ENCODE peak calls at places on chromosomes 16 and 17, in four cellular contexts. S is AG04449, L is IMR-90, Z is AG10803. H is an unnamed sample.

GRCh38 chr16:5653789-5654188 is 556.2 kb upstream of the EEF2KMT start:
- DNase-seq in S (no peak), L (no peak), Z (no peak), H (no peak)

GRCh38 chr16:57113042-57113453 is 20.7 kb downstream of the CPNE2 start:
- DNase-seq in S (no peak), L (peak; percentile 34), Z (peak; percentile 42), H (no peak)

GRCh38 chr16:50861926-50862325 is 120.0 kb downstream of the CYLD start:
- DNase-seq in S (peak; percentile 9), L (peak; percentile 81), Z (peak; percentile 21), H (peak; percentile 72)

GRCh38 chr17:38898812-38899348 is 26.5 kb upstream of the LASP1NB start:
- DNase-seq in S (no peak), L (no peak), Z (no peak), H (no peak)

GRCh38 chr17:17057057-17057551 is 14.8 kb downstream of the MPRIP start:
- DNase-seq in S (no peak), L (no peak), Z (no peak), H (no peak)

GRCh38 chr17:48162946-48163506 is 55.5 kb downstream of the SNX11 start:
- DNase-seq in S (no peak), L (no peak), Z (no peak), H (no peak)

GRCh38 chr16:79018952-79019506 is 581.5 kb downstream of the MAF start:
- DNase-seq in S (no peak), L (no peak), Z (no peak), H (no peak)

GRCh38 chr17:65850486-65850885 is 289.0 kb upstream of the AXIN2 start:
- DNase-seq in S (no peak), L (peak; percentile 29), Z (peak; percentile 84), H (no peak)

GRCh38 chr16:71645450-71645849 is 19.5 kb downstream of the MARVELD3 start:
- DNase-seq in S (no peak), L (peak; percentile 38), Z (peak; percentile 13), H (peak; percentile 13)

GRCh38 chr16:83733301-83733700 is 74.5 kb upstream of the HSBP1 start:
- DNase-seq in S (no peak), L (peak; percentile 68), Z (no peak), H (no peak)

GRCh38 chr17:33228548-33228947 is 64.5 kb downstream of the ASIC2 start:
- DNase-seq in S (no peak), L (no peak), Z (no peak), H (no peak)

GRCh38 chr17:70644093-70644492 is 474.8 kb downstream of the KCNJ2 start:
- DNase-seq in S (no peak), L (no peak), Z (no peak), H (no peak)

GRCh38 chr17:73976676-73977521 is 226.6 kb upstream of the RPL38 start:
- DNase-seq in S (no peak), L (no peak), Z (peak; percentile 15), H (no peak)

GRCh38 chr17:19014628-19015215 is 10.2 kb upstream of the FAM83G start:
- DNase-seq in S (no peak), L (no peak), Z (no peak), H (no peak)

GRCh38 chr17:82802141-82802540 is 37.7 kb downstream of the ZNF750 start:
- DNase-seq in S (no peak), L (peak; percentile 2), Z (no peak), H (no peak)

GRCh38 chr16:71709231-71709781 is 15.2 kb downstream of the PHLPP2 start:
- DNase-seq in S (peak; percentile 24), L (peak; percentile 32), Z (peak; percentile 92), H (no peak)

GRCh38 chr17:81386646-81387234 is 8.5 kb upstream of the BAHCC1 start:
- DNase-seq in S (no peak), L (no peak), Z (peak; percentile 20), H (no peak)

GRCh38 chr17:63537991-63538692 is 12.1 kb upstream of the DCAF7 start:
- DNase-seq in S (no peak), L (no peak), Z (peak; percentile 4), H (no peak)
- H3K4me3 ChIP-seq in S (no peak overlapping the region), L (peak overlapping the region; percentile 6), Z (no peak overlapping the region), H (peak overlapping the region; percentile 10)

DNA sequence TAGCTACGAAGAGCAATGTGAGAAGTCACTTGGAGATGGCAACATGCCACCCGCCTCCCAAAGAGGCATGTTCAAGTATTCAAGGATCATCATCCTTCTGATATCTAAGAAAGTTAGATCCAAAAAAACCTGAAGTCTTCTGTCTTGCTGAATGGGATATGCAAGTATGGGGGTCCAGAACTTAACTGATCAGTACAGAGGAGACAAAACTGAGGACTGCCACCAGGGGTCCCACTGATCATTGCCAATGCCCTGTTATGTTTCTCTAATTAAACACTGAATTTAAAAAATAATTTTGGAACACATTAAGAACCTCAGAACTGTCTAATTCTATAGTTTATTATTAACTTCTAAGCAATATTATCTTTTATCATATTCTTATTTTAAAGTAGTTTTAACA is 99.7 kb downstream of the CDH8 start:
- DNase-seq in S (no peak), L (no peak), Z (no peak), H (no peak)
- TF ChIP-seq CTCF in S (peak; percentile 6), L (no peak), Z (peak; percentile 7), H (peak; percentile 60)

DNA sequence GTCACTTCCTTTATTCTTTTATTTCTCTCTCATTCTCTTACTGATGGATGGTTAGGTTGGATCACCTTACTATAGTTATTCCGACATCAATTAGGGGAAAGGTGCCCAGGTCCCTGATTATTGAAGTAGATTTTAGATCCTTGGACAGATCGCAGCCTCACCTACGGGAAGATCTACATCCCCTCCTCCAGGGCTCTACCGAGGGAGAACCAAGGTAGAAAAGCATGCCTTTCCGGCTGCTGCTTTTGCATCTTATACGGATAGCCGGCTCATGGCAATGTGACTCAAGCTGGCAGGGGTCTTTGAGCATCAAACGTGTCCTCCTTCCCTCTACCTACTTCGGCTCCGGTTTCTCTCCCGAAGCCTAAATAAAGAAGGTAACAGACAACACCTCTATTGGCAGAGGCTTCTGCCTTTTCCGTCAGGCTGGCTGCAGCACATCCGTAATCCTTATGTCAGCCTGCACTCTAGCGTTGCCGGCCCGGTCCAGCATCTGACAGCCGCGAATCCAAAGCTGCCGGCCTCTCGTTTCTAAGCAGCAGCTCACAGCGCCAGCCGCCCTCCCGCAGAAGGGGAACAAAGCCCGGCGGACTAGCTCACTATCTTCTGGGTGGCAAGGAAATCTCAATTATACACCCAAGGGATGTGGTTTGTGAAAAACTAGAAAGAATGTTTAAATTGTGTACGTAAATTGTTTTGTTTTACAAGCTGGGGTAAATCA is 46.9 kb downstream of the IRX6 start:
- DNase-seq in S (no peak), L (peak; percentile 8), Z (peak; percentile 62), H (no peak)
- H3K4me3 ChIP-seq in S (no peak overlapping the region), L (no peak overlapping the region), Z (peak overlapping the region; percentile 41), H (no peak overlapping the region)

DNA sequence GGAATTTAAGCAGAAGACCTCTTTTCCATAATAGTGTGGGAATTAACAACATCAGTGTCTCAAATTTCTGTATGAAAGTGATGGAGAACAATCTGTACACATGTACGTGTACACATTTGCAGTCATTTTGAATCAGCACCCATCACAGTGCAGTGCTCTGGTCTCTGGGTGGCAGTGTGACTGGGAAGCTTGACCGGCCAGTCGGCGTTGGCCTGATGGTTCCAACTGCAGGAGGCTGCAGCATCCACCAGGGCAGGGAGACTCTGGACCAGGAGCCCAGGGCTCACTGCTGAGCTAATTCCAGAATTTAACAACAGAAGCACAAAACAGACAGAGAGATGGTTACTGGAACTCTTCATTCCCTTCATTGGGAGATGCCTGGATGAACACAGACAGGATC is 17.9 kb downstream of the ZC3H18 start:
- DNase-seq in S (no peak), L (no peak), Z (no peak), H (no peak)
- TF ChIP-seq CTCF in S (no peak), L (no peak), Z (no peak), H (no peak)